ENCODE peak calls at places on chromosomes 7 and 10, in four cellular contexts. E, X, R and P are unnamed samples.

GRCh38 chr7:65907501-65908198 is 34.8 kb downstream of the VKORC1L1 start:
- DNase-seq in E (no peak), X (no peak), R (no peak), P (no peak)

GRCh38 chr7:155213955-155214327 is 83.7 kb upstream of the INSIG1 start:
- DNase-seq in E (no peak), X (peak; percentile 59), R (no peak), P (no peak)

GRCh38 chr7:3067606-3068005 is 23.9 kb upstream of the CARD11 start:
- DNase-seq in E (no peak), X (no peak), R (no peak), P (no peak)

GRCh38 chr10:89283174-89283987 is 18.5 kb upstream of the IFIT2 start:
- DNase-seq in E (no peak), X (peak; percentile 66), R (no peak), P (no peak)

GRCh38 chr10:7789390-7789789 is 1.4 kb downstream of the ATP5F1C start:
- DNase-seq in E (no peak), X (peak; percentile 40), R (peak; percentile 30), P (no peak)

GRCh38 chr7:492714-493065 is 27.0 kb downstream of the PDGFA start:
- DNase-seq in E (no peak), X (no peak), R (peak; percentile 21), P (no peak)

GRCh38 chr7:2230226-2230625 is 2.5 kb downstream of the MAD1L1 start:
- DNase-seq in E (no peak), X (no peak), R (no peak), P (no peak)

GRCh38 chr7:33012364-33012763 is 50.2 kb downstream of the NT5C3A start:
- DNase-seq in E (no peak), X (no peak), R (no peak), P (no peak)

GRCh38 chr7:77667459-77668090 is 28.7 kb upstream of the RSBN1L start:
- DNase-seq in E (no peak), X (peak; percentile 44), R (no peak), P (no peak)

GRCh38 chr10:12022580-12023257 is 19.9 kb downstream of the UPF2 start:
- DNase-seq in E (no peak), X (no peak), R (no peak), P (peak; percentile 27)

GRCh38 chr7:17362439-17363095 is 64.1 kb downstream of the AHR start:
- DNase-seq in E (no peak), X (peak; percentile 28), R (no peak), P (no peak)

GRCh38 chr10:104639595-104640338 is 1.3 kb upstream of the SORCS3 start:
- DNase-seq in E (no peak), X (peak; percentile 9), R (no peak), P (no peak)

GRCh38 chr7:99928994-99929729 is at the start of gene GJC3:
- DNase-seq in E (peak; percentile 6), X (peak; percentile 47), R (peak; percentile 68), P (peak; percentile 66)

GRCh38 chr7:112550468-112551060 is 69.8 kb downstream of the LSMEM1 start:
- DNase-seq in E (peak; percentile 71), X (peak; percentile 83), R (no peak), P (peak; percentile 66)

GRCh38 chr10:17292375-17292774 is 64.3 kb downstream of the VIM start:
- DNase-seq in E (no peak), X (no peak), R (no peak), P (no peak)

GRCh38 chr10:17289763-17290162 is 61.7 kb downstream of the VIM start:
- DNase-seq in E (no peak), X (no peak), R (no peak), P (no peak)

GRCh38 chr10:17287151-17287550 is 59.1 kb downstream of the VIM start:
- DNase-seq in E (no peak), X (no peak), R (no peak), P (no peak)

GRCh38 chr10:17286562-17287089 is 58.6 kb downstream of the VIM start:
- DNase-seq in E (no peak), X (no peak), R (no peak), P (no peak)

GRCh38 chr10:17290226-17290625 is 62.2 kb downstream of the VIM start:
- DNase-seq in E (peak; percentile 1), X (peak; percentile 36), R (no peak), P (no peak)
- TF ChIP-seq CTCF in E (peak; percentile 26), X (peak; percentile 29), R (no peak), P (no peak)

DNA sequence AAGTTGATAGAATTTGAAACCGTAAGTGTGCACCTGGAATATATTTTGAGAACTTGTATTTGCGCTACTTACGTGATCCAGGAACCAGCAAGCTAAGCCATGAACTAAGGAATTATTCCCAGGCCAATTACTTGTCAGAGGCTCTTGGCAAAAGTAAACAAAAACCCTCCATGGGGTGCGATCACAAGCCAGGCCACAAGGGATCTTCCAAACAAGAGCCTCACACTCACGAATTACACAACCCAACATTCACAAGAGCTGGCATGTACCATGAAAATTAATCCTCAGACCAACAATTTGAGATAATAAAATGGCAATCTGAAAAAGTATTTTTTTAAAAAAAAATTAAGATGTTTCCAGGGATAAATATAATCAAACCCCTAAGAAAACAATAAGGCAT is 467.0 kb upstream of the AKR1E2 start:
- DNase-seq in E (no peak), X (peak; percentile 59), R (no peak), P (no peak)
- TF ChIP-seq CTCF in E (no peak), X (no peak), R (no peak), P (no peak)

GRCh38 chr10:98354491-98354890 is 60.5 kb downstream of the PYROXD2 start:
- DNase-seq in E (no peak), X (no peak), R (no peak), P (no peak)
- TF ChIP-seq CTCF in E (no peak), X (no peak), R (no peak), P (no peak)

DNA sequence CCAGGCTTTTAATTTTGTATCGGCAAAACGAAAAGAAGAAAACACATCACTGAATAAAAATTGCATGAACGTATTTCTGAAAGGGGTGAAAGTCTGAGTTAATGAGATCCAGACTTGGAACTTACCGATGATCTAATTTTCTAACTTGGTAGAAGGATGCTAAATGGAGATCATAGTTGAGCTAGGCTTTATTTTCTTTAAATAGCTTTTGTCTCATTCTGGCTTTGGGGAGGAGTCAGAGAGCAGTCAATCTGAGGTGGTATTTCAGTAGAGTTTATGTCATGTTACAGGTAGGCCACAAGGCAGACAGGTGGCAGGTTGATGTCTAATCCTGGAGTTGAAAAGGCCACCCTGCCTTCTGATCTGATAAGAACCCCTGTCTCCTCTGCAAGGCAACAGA is 161.9 kb downstream of the KIAA1217 start:
- DNase-seq in E (no peak), X (no peak), R (no peak), P (no peak)
- TF ChIP-seq CTCF in E (no peak), X (no peak), R (no peak), P (no peak)

GRCh38 chr7:27747969-27748368 is 8.0 kb downstream of the TAX1BP1 start:
- DNase-seq in E (no peak), X (no peak), R (no peak), P (no peak)
- TF ChIP-seq CTCF in E (no peak), X (no peak), R (no peak), P (no peak)

GRCh38 chr10:102540023-102540422 is 36.3 kb downstream of the SUFU start:
- DNase-seq in E (peak; percentile 26), X (peak; percentile 35), R (no peak), P (peak; percentile 51)
- TF ChIP-seq CTCF in E (peak; percentile 74), X (peak; percentile 54), R (no peak), P (peak; percentile 10)

DNA sequence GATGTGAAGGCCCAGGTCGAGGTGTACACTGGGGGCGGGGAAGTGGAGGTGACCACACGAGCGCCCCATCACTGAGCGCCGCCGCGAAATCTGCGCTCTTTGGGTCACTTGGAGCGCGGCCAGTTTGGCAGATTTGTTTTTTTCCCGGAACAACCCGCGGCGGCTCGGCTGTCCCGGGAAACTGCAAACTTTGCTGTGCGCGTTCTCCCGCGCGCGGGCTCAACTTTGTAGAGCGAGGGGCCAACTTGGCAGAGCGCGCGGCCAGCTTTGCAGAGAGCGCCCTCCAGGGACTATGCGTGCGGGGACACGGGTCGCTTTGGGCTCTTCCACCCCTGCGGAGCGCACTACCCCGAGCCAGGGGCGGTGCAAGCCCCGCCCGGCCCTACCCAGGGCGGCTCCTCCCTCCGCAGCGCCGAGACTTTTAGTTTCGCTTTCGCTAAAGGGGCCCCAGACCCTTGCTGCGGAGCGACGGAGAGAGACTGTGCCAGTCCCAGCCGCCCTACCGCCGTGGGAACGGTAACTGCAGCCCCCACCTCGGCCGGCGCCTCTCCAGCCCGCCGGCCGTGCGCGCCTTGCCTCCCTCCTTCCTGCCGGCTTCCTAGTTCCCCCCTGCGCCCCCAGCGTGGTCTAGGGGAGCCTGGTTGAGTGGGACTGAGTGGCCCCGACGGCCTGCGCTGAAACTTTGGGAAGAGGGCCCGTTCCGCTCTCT is at the start of gene CASP7:
- DNase-seq in E (peak; percentile 92), X (peak; percentile 68), R (peak; percentile 84), P (peak; percentile 90)
- TF ChIP-seq CTCF in E (no peak), X (no peak), R (no peak), P (peak; percentile 61)

GRCh38 chr10:77605466-77605865 is 32.1 kb downstream of the KCNMA1 start:
- DNase-seq in E (no peak), X (no peak), R (no peak), P (no peak)
- TF ChIP-seq CTCF in E (no peak), X (peak; percentile 14), R (no peak), P (no peak)

GRCh38 chr7:114942443-114943175 is 20.7 kb downstream of the MDFIC start:
- DNase-seq in E (no peak), X (no peak), R (no peak), P (no peak)

GRCh38 chr7:114937422-114937821 is 15.5 kb downstream of the MDFIC start:
- DNase-seq in E (no peak), X (no peak), R (no peak), P (no peak)

GRCh38 chr7:114938785-114939184 is 16.9 kb downstream of the MDFIC start:
- DNase-seq in E (no peak), X (no peak), R (no peak), P (no peak)

GRCh38 chr7:114941692-114942091 is 19.8 kb downstream of the MDFIC start:
- DNase-seq in E (no peak), X (no peak), R (no peak), P (no peak)

DNA sequence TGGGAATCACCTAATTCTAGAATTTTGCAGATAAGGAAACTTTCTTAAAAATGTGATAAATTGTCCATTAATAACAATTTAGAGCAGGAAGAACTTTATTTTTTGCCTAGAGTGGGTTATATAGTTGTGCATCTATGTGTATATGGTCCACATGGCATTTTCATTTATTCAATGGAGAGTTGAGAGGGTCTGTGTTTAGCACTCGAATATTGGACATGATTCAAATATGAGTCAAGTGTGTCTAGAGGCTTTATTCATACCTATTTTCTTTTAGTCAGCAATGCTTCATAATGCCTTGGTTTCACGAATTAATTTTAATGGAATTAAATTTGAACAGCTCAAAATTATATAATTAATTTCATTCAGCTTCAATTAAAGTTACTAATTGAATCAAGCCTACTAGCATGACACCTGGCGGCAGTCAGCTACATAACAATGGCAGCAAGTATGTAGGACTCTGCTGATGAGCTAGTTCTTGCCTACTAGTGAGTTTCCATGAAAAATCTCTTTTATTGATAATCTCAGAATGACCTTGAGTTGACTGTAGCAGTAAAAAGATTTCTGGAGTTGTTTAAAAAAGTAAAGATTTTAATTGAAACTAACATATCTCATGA is 17.7 kb downstream of the MDFIC start:
- DNase-seq in E (peak; percentile 7), X (no peak), R (no peak), P (no peak)
- TF ChIP-seq CTCF in E (peak; percentile 60), X (no peak), R (no peak), P (no peak)